ENCODE peak calls at places on chromosomes 2 and 18, in ten cellular contexts. K is brain microvascular endothelial cell, R is prostate gland, U is fibroblast of lung, G is astrocyte of the spinal cord, Y is HFF-Myc, J is mucosa of descending colon, D is WERI-Rb-1, A is dorsolateral prefrontal cortex, S is esophagus muscularis mucosa. T is an unnamed sample.

GRCh38 chr2:175057078-175057685 is 52.0 kb upstream of the CHN1 start:
- DNase-seq in R (no peak), S (no peak), J (no peak), U (no peak), G (peak), D (no peak), K (no peak), Y (no peak), A (no peak), T (no peak)

GRCh38 chr2:110114801-110115200 is 821 bp downstream of the MALL start:
- DNase-seq in U (no peak), R (no peak), G (peak), A (no peak), Y (no peak), K (no peak), J (peak), D (no peak), S (peak), T (no peak)

GRCh38 chr18:8332286-8332685 is 277.0 kb upstream of the RAB12 start:
- DNase-seq in S (no peak), Y (no peak), J (no peak), U (no peak), R (no peak), A (no peak), D (no peak), G (no peak), K (no peak), T (no peak)

GRCh38 chr2:43798300-43798699 is 24.5 kb downstream of the DYNC2LI1 start:
- DNase-seq in K (no peak), U (no peak), S (no peak), D (no peak), J (no peak), G (no peak), A (no peak), Y (no peak), R (no peak), T (no peak)

GRCh38 chr2:20033341-20033740 is 18.1 kb downstream of the LAPTM4A start:
- DNase-seq in S (no peak), D (no peak), G (no peak), U (no peak), A (no peak), R (no peak), K (no peak), Y (no peak), J (no peak), T (no peak)

GRCh38 chr2:132974477-132975050 is 304.6 kb upstream of the LYPD1 start:
- DNase-seq in J (no peak), A (no peak), D (no peak), Y (no peak), R (no peak), K (no peak), U (peak), G (no peak), S (no peak), T (no peak)

GRCh38 chr2:43174368-43175186 is 51.8 kb downstream of the ZFP36L2 start:
- DNase-seq in R (no peak), A (no peak), G (no peak), D (no peak), Y (no peak), J (peak), S (no peak), U (no peak), K (no peak), T (no peak)

GRCh38 chr18:39772155-39772919 is 2182.7 kb upstream of the PIK3C3 start:
- DNase-seq in D (no peak), Y (no peak), A (no peak), U (peak), J (no peak), K (peak), S (no peak), G (peak), R (no peak), T (peak)

GRCh38 chr18:31245820-31246219 is 72.1 kb upstream of the DSG1 start:
- DNase-seq in A (no peak), U (no peak), J (no peak), D (no peak), K (peak), R (no peak), S (no peak), Y (no peak), G (no peak), T (no peak)

GRCh38 chr18:31243740-31244512 is 74.0 kb upstream of the DSG1 start:
- DNase-seq in D (no peak), S (no peak), G (no peak), Y (no peak), K (no peak), J (no peak), U (no peak), A (no peak), R (no peak), T (no peak)

GRCh38 chr18:31241425-31241824 is 76.5 kb upstream of the DSG1 start:
- DNase-seq in J (no peak), K (no peak), A (no peak), U (no peak), G (no peak), D (no peak), S (no peak), Y (no peak), R (no peak), T (no peak)

GRCh38 chr18:31244737-31245432 is 73.1 kb upstream of the DSG1 start:
- DNase-seq in S (no peak), D (no peak), U (no peak), G (no peak), J (no peak), K (no peak), A (no peak), Y (no peak), R (no peak), T (no peak)

GRCh38 chr18:31241900-31242409 is 76.0 kb upstream of the DSG1 start:
- DNase-seq in R (peak), G (no peak), S (no peak), K (no peak), U (no peak), Y (no peak), J (peak), A (no peak), D (peak), T (no peak)
- TF ChIP-seq CTCF in R (peak), G (peak), S (peak), K (peak), U (no peak), Y (no peak), J (peak), A (peak), D (peak), T (no peak)

GRCh38 chr2:103138123-103138886 is 376.5 kb downstream of the TMEM182 start:
- DNase-seq in U (no peak), G (no peak), S (no peak), D (no peak), J (no peak), R (no peak), K (no peak), A (no peak), Y (no peak), T (no peak)

GRCh38 chr2:103135679-103136078 is 373.8 kb downstream of the TMEM182 start:
- DNase-seq in R (no peak), D (no peak), J (no peak), G (no peak), S (no peak), A (no peak), Y (no peak), K (no peak), U (no peak), T (no peak)

GRCh38 chr2:103132536-103133217 is 370.8 kb downstream of the TMEM182 start:
- DNase-seq in J (no peak), U (no peak), G (no peak), R (no peak), D (no peak), Y (no peak), K (no peak), A (no peak), S (no peak), T (no peak)
- H3K4me3 ChIP-seq in J (no peak), U (no peak), G (no peak), R (no peak), D (no peak), Y (no peak), K (no peak), A (no peak), S (no peak), T (no peak)

DNA sequence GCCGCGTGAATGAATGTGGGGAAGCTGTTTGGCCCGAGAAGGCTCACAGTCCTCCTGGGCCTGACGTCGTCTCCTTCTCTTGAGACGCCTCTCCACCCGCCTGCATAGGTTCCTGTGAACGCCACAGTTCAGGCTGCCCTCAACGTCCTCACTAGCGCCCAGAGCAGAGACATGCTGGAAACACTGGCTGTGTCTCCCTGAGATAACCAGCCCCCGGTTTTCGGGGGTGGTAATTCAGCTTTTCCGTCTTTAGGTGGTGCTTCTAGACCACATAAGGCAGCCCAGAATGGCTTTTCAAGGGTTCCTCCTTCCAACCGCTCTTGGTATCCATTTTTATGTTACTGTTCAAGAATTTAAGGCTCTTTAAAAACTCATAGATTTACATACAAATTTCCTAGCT is 110.4 kb upstream of the PXDN start:
- DNase-seq in G (peak), J (no peak), Y (no peak), A (peak), R (no peak), S (no peak), K (peak), D (peak), U (peak), T (peak)
- TF ChIP-seq CTCF in G (peak), J (no peak), Y (no peak), A (peak), R (no peak), S (peak), K (peak), D (peak), U (peak), T (peak)

DNA sequence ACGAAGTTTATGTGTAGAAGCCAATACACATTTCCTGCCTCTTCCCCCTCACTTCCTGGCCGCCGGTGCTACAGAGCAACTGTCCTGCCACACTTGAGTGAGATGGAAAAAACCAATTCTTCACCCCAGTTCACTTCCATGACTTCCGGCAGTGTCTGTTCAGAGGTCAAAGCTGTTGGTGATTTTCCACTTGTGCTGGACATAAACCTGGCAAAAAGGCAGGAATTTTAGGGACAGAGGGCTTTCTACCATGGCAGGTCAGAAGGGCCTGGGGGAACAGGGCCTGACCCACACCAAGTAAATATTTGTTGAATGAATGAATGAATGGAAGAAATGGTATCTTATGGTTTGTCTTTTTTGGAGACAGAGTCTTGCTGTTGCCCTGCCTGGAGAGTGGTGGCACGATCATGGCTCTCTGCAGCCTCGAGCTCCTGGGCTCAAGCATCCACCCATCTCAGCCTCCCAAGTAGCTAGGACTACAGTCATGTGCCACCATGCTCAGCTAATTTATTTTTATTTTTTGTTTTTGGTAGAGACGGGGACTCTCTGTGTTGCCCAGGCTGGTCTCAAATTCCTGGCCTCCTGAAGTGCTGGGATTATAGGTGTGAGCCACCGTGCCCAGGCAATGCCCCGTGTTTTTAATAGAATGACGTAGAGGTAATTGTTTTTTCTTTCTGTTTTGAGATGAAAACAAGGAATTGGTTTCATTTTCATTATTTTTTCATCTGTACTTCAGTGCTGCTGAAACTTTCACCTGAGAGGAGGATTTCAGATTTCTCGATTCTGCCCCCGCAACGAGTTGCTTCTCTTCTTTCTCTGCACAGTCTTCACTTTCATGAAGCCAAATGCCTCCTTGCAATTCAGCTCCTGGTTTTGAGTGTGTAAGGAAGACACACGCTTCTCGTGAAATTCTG is 48.0 kb upstream of the LPIN2 start:
- DNase-seq in D (no peak), K (no peak), A (no peak), R (no peak), G (no peak), Y (no peak), J (no peak), U (no peak), S (no peak), T (no peak)
- H3K4me3 ChIP-seq in D (no peak), K (no peak), A (no peak), R (no peak), G (no peak), Y (no peak), J (no peak), U (no peak), S (no peak), T (no peak)

GRCh38 chr2:183088061-183088460 is 9.5 kb downstream of the DUSP19 start:
- DNase-seq in G (no peak), S (no peak), Y (no peak), R (no peak), D (no peak), A (no peak), J (no peak), K (no peak), U (no peak), T (no peak)

GRCh38 chr2:183089192-183089851 is 10.8 kb downstream of the DUSP19 start:
- DNase-seq in G (no peak), J (no peak), S (no peak), A (no peak), Y (no peak), R (no peak), K (no peak), D (no peak), U (no peak), T (no peak)

GRCh38 chr2:183091954-183092345 is 13.4 kb downstream of the DUSP19 start:
- DNase-seq in Y (no peak), G (no peak), A (no peak), R (no peak), K (no peak), J (no peak), D (no peak), U (no peak), S (no peak), T (no peak)

GRCh38 chr2:183091318-183091953 is 12.9 kb downstream of the DUSP19 start:
- DNase-seq in K (no peak), Y (no peak), G (no peak), A (no peak), J (no peak), R (no peak), D (no peak), S (no peak), U (no peak), T (peak)

DNA sequence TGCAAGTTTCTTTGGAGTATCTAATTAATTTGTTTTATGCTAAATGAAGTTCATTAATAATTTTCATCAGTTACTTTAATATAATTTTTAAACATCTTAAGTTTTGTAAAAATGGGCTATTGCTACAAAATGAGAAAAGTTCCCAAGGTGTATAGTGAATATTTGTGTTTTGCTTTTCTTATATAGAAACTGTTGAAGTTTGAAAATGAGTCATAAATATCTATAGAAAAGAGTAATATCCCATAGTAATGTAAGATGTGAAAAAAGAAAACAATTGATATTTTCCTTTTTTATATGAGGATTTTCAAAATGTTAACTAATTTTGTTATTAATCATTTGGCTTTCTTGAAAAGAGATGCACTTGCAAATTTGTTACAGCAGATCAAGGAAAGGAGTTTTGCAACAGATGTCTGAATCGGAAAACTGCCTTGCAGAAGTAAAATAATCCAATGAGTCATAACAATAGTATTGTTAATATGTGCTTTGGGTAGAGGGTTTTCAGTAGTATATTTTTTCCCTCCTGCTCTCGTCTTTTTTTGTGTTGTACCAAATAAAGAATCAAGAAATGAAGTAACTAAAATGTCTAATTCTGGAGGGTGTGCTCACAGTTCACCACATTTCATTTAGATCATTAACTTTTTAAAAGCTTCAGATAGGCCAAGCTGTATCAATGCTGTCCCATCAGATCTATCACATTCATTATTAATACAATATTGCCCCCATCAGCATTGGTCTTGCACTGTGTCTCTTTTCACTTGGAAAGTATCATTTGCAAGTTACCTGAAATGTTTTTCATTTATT is 15.5 kb downstream of the DUSP19 start:
- DNase-seq in K (no peak), Y (no peak), S (no peak), R (no peak), J (no peak), G (peak), A (no peak), D (no peak), U (peak), T (peak)
- TF ChIP-seq CTCF in K (no peak), Y (no peak), S (peak), R (no peak), J (no peak), G (peak), A (no peak), D (no peak), U (no peak), T (no peak)

DNA sequence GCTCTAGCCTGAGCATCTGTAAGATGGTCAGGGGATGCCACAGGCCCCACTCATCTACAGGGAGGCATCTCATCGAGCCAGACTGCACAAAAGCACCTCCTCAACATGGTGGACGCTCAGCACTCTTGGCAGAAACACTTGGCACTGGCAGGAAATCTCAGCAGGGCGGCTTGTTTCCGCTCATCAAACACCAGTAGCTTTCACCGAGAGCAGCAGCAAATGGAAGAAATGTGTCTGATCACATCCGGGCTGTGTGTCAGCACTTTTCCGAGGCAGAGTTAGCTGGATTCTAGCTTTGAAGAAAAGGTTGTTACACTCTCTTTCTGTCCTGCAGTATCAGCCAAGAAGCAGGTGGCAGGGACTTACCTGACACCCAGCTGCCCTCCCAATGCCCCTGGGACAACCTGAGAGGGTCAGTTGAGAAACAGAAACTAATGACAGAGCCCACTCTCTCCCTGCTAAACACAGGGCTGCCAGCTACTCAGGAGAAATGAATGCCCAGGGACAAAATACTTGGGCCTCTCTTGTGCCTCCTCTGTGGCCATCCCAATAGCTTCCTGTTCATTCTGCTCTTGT is 68.9 kb upstream of the FZD7 start:
- DNase-seq in A (no peak), G (peak), U (peak), Y (no peak), S (no peak), K (no peak), D (no peak), R (no peak), J (no peak), T (no peak)
- H3K4me3 ChIP-seq in A (no peak), G (no peak), U (no peak), Y (no peak), S (no peak), K (no peak), D (no peak), R (no peak), J (no peak), T (no peak)

GRCh38 chr2:231640646-231641111 is 48.0 kb downstream of the TEX44 start:
- DNase-seq in Y (no peak), K (peak), J (peak), U (no peak), G (peak), D (no peak), S (no peak), A (peak), R (no peak), T (peak)
- TF ChIP-seq CTCF in Y (no peak), K (peak), J (no peak), U (no peak), G (no peak), D (no peak), S (no peak), A (no peak), R (no peak), T (no peak)

GRCh38 chr2:168687314-168687713 is 115.1 kb upstream of the NOSTRIN start:
- DNase-seq in U (peak), K (peak), S (no peak), G (peak), D (peak), R (no peak), A (no peak), J (no peak), Y (no peak), T (peak)

GRCh38 chr2:168685619-168686453 is 116.6 kb upstream of the NOSTRIN start:
- DNase-seq in U (peak), G (peak), S (no peak), D (no peak), A (no peak), J (no peak), R (no peak), K (peak), Y (no peak), T (no peak)

GRCh38 chr2:168683996-168684395 is 118.4 kb upstream of the NOSTRIN start:
- DNase-seq in J (no peak), D (no peak), A (no peak), Y (no peak), S (no peak), K (no peak), G (no peak), U (no peak), R (no peak), T (no peak)

GRCh38 chr2:168686485-168687191 is 115.8 kb upstream of the NOSTRIN start:
- DNase-seq in S (no peak), D (no peak), A (no peak), R (no peak), U (peak), G (peak), J (no peak), K (peak), Y (no peak), T (peak)

GRCh38 chr2:168684921-168685618 is 117.4 kb upstream of the NOSTRIN start:
- DNase-seq in Y (no peak), D (no peak), R (no peak), S (no peak), G (peak), A (no peak), J (no peak), U (peak), K (no peak), T (no peak)
- H3K4me3 ChIP-seq in Y (no peak), D (no peak), R (no peak), S (no peak), G (no peak), A (no peak), J (no peak), U (no peak), K (no peak), T (no peak)

T was measured in fibroblast of the aortic adventitia.